ENCODE peak calls at places on chromosomes 5 and 9, in six cellular contexts. L, Y, G, I, B and U are unnamed samples.

GRCh38 chr5:7094626-7095025 is 301.3 kb upstream of the ADCY2 start:
- DNase-seq in L (peak; percentile 49), Y (no peak), G (no peak), I (no peak), B (no peak), U (no peak)

GRCh38 chr5:54217826-54218503 is 92.4 kb downstream of the ARL15 start:
- DNase-seq in L (peak; percentile 49), Y (peak; percentile 39), G (no peak), I (peak; percentile 57), B (no peak), U (no peak)

GRCh38 chr5:54946306-54946705 is 39.1 kb downstream of the ESM1 start:
- DNase-seq in L (no peak), Y (no peak), G (no peak), I (no peak), B (no peak), U (no peak)

GRCh38 chr9:132241840-132242620 is 80.2 kb downstream of the NTNG2 start:
- DNase-seq in L (peak; percentile 68), Y (no peak), G (peak; percentile 41), I (no peak), B (no peak), U (peak; percentile 46)

GRCh38 chr5:141521244-141521781 is 32.4 kb downstream of the PCDHGC5 start:
- DNase-seq in L (no peak), Y (peak; percentile 97), G (no peak), I (peak; percentile 99), B (peak; percentile 80), U (no peak)

GRCh38 chr9:16598316-16598715 is 272.2 kb downstream of the BNC2 start:
- DNase-seq in L (no peak), Y (no peak), G (no peak), I (no peak), B (no peak), U (no peak)

GRCh38 chr5:107820339-107820880 is 149.7 kb upstream of the EFNA5 start:
- DNase-seq in L (no peak), Y (no peak), G (no peak), I (no peak), B (no peak), U (no peak)

GRCh38 chr5:52987711-52988329 is 1.3 kb upstream of the ITGA2 start:
- DNase-seq in L (no peak), Y (no peak), G (no peak), I (no peak), B (peak; percentile 22), U (no peak)

GRCh38 chr5:96297290-96297689 is 135.8 kb downstream of the PCSK1 start:
- DNase-seq in L (no peak), Y (peak; percentile 85), G (no peak), I (peak; percentile 91), B (no peak), U (no peak)

DNA sequence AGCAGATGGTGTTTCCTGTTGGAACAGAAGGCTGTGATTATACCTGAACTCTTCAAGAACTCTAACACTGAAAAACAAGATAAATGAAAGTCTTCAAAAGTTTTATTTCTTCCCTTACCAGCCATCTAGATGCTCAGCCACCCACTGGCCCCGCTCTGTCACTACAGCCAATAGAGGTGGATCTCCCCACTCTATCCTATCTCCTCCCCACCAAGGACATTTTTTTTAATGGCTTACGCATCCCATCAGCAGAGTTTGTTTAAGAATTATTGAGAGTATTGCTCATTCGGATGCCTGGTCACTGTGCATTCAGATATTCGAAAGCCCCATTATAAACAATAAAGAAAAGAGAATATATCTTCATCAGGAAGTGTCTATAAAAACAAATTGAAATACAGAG is 159.4 kb downstream of the RASEF start:
- DNase-seq in L (no peak), Y (no peak), G (no peak), I (no peak), B (no peak), U (no peak)
- TF ChIP-seq CTCF in L (no peak), Y (no peak), G (no peak), I (no peak), B (no peak), U (no peak)

GRCh38 chr9:113997610-113998009 is 80.5 kb downstream of the AMBP start:
- DNase-seq in L (no peak), Y (no peak), G (no peak), I (no peak), B (no peak), U (no peak)
- H3K4me3 ChIP-seq in L (no peak overlapping the region), Y (no peak overlapping the region), G (no peak overlapping the region), I (no peak overlapping the region), B (no peak overlapping the region), U (no peak overlapping the region)

GRCh38 chr9:98373622-98374021 is 118.2 kb upstream of the TBC1D2 start:
- DNase-seq in L (no peak), Y (no peak), G (no peak), I (no peak), B (no peak), U (no peak)

GRCh38 chr9:98370976-98371315 is 115.5 kb upstream of the TBC1D2 start:
- DNase-seq in L (no peak), Y (no peak), G (no peak), I (no peak), B (no peak), U (no peak)

GRCh38 chr9:98372077-98372812 is 116.8 kb upstream of the TBC1D2 start:
- DNase-seq in L (no peak), Y (no peak), G (no peak), I (no peak), B (no peak), U (no peak)

GRCh38 chr9:98375138-98375726 is 119.8 kb upstream of the TBC1D2 start:
- DNase-seq in L (no peak), Y (peak; percentile 46), G (no peak), I (peak; percentile 34), B (no peak), U (no peak)

GRCh38 chr9:98374385-98375051 is 119.1 kb upstream of the TBC1D2 start:
- DNase-seq in L (no peak), Y (peak; percentile 39), G (no peak), I (peak; percentile 83), B (no peak), U (no peak)
- TF ChIP-seq CTCF in L (no peak), Y (no peak), G (no peak), I (no peak), B (no peak), U (no peak)

DNA sequence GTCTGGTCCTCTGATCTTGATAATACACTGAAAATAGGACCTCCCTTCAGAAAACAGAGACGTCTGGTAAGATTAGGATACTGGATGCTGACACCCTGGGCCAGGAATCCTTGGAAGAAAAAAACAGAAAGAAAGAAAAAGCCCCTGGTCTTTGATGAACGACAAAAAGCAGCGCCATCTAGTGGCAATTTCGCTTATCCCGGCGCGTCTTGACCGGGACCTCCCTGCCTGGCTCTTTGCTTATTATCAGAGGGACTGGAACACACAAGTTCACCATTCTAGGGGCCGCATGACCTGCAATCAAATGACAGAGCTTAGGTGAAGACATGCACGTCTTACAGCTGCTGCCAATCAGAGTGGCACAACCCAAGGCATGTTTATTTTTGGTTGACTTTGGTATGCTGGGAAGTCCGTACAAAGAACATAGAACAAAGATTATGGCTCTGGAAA is 114.9 kb upstream of the NFIB start:
- DNase-seq in L (peak; percentile 25), Y (no peak), G (peak; percentile 67), I (no peak), B (peak; percentile 40), U (no peak)
- H3K4me3 ChIP-seq in L (no peak overlapping the region), Y (no peak overlapping the region), G (peak overlapping the region; percentile 2), I (no peak overlapping the region), B (no peak overlapping the region), U (no peak overlapping the region)

GRCh38 chr9:37941253-37941652 is 37.3 kb upstream of the SLC25A51 start:
- DNase-seq in L (no peak), Y (no peak), G (no peak), I (no peak), B (no peak), U (no peak)
- TF ChIP-seq CTCF in L (no peak), Y (no peak), G (no peak), I (no peak), B (no peak), U (peak; percentile 21)

DNA sequence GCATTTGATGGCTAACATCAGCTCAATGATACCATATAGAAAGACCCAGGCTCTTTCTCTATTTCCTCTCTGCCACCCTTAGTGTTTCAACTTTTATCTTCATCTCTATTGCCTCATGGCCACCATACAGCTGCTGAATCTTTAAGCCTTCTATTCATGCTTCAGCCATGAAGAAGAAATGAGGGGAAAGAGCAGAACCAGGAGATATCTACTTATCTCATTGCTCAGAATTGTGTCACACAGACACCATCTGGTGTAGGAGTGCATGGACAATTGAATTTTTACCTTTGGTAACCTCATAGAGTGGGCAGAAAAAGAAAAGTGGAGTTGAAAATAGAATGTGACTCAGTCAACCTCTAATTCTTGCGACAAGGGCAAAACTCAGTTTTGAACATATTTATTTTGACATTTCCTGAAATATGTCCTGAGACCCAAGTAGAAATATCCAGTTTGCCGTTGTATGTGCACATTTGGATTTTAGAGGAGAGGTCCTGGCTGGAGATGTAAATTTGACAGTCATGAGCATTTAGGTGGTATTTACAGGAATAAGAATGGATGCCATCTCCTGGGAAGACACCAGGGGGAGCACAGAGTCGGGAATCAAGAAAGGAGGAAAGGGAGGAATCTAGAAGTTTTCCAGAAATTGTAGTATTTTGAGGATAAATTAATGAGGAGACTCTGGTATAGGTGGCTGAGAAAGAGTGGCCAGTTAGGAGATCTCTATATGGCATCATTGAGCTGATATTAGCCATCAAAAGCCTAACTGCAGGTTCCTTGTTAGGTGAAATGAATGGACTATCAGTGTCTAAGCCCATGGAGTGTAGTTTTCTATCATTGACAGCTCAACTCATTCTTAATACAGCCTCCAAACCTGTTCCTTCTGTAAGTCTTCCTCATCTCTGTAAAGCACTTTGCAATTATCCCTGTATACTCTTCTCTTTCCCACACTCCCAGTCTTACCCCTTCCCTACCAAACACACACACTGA is 7.0 kb downstream of the GAPT start:
- DNase-seq in L (no peak), Y (no peak), G (no peak), I (no peak), B (no peak), U (no peak)
- H3K4me3 ChIP-seq in L (no peak overlapping the region), Y (no peak overlapping the region), G (no peak overlapping the region), I (no peak overlapping the region), B (no peak overlapping the region), U (no peak overlapping the region)

DNA sequence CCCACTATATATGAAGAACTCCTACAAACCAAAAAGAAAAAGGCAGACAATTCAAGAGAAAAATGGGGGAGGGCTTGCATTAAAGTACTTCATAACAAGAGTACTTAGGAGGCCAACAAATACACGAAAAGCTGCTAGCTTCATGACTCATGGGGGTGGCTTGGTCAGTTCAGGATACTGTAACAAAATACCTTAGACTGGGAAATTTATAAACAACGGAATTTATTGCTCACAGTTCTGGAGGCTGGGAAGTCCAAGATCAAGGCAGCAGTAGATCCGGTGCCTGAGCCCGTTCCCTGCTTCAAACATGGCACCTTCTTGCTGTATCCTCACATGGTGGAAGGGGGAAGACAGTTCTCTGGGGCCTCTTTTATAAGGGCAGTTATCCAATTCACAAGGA is 111.4 kb downstream of the C9orf50 start:
- DNase-seq in L (no peak), Y (peak; percentile 69), G (no peak), I (peak; percentile 79), B (no peak), U (no peak)
- TF ChIP-seq CTCF in L (no peak), Y (no peak), G (no peak), I (no peak), B (no peak), U (no peak)